ENCODE peak calls at places on chromosomes 3 and 15, in five cellular contexts. P, G, C, X and Z are unnamed samples.

GRCh38 chr15:73081321-73081958 is 29.2 kb downstream of the NEO1 start:
- DNase-seq in P (no peak), G (no peak), C (peak), X (peak), Z (no peak)

GRCh38 chr3:141430326-141430725 is 56.5 kb upstream of the RASA2 start:
- DNase-seq in P (no peak), G (no peak), C (no peak), X (no peak), Z (no peak)

GRCh38 chr3:114121996-114122709 is 56.7 kb downstream of the DRD3 start:
- DNase-seq in P (no peak), G (no peak), C (peak), X (no peak), Z (no peak)

GRCh38 chr3:38397320-38397719 is 50.7 kb downstream of the XYLB start:
- DNase-seq in P (no peak), G (no peak), C (peak), X (no peak), Z (no peak)

GRCh38 chr3:170584585-170585007 is 1.3 kb downstream of the SLC7A14 start:
- DNase-seq in P (peak), G (no peak), C (peak), X (peak), Z (peak)

GRCh38 chr15:57060799-57061198 is 142.4 kb downstream of the TCF12 start:
- DNase-seq in P (no peak), G (no peak), C (peak), X (no peak), Z (no peak)

GRCh38 chr3:354433-354832 is 157.9 kb downstream of the CHL1 start:
- DNase-seq in P (no peak), G (no peak), C (peak), X (peak), Z (no peak)

GRCh38 chr3:164498917-164499316 is 579.4 kb downstream of the SI start:
- DNase-seq in P (no peak), G (no peak), C (no peak), X (no peak), Z (no peak)

GRCh38 chr3:10946526-10946925 is 46.0 kb upstream of the SLC6A1 start:
- DNase-seq in P (no peak), G (no peak), C (no peak), X (no peak), Z (peak)

GRCh38 chr3:61865466-61865865 is 304.1 kb downstream of the PTPRG start:
- DNase-seq in P (no peak), G (no peak), C (no peak), X (no peak), Z (no peak)